ENCODE peak calls at places on chromosome 3, in five cellular contexts. One of them, this sample, is unnamed. For H3K9me3, the result is how much of the 10 kb centered on the place peaks cover.

GRCh38 chr3:58285334-58285733 is 20.7 kb upstream of the RPP14 start:
- DNase-seq in cardiac muscle cell: no peak
- DNase-seq in naive thymus-derived CD4-positive, alpha-beta T cell: no peak
- DNase-seq in lower lobe of right lung: no peak
- DNase-seq in right lobe of liver: no peak
- DNase-seq in this sample: no peak

GRCh38 chr3:120449701-120450216 is 1.0 kb downstream of the FSTL1 start:
- DNase-seq in cardiac muscle cell: peak
- DNase-seq in naive thymus-derived CD4-positive, alpha-beta T cell: no peak
- DNase-seq in lower lobe of right lung: no peak
- DNase-seq in right lobe of liver: no peak
- DNase-seq in this sample: no peak

GRCh38 chr3:52848617-52849016 is 13.8 kb upstream of the MUSTN1 start:
- DNase-seq in cardiac muscle cell: no peak
- DNase-seq in naive thymus-derived CD4-positive, alpha-beta T cell: no peak
- DNase-seq in lower lobe of right lung: no peak
- DNase-seq in right lobe of liver: no peak
- DNase-seq in this sample: no peak

GRCh38 chr3:132268956-132269355 is 48.3 kb upstream of the ACP3 start:
- DNase-seq in cardiac muscle cell: no peak
- DNase-seq in naive thymus-derived CD4-positive, alpha-beta T cell: no peak
- DNase-seq in lower lobe of right lung: no peak
- DNase-seq in right lobe of liver: no peak
- DNase-seq in this sample: no peak

GRCh38 chr3:110779581-110779980 is 292.0 kb upstream of the NECTIN3 start:
- DNase-seq in cardiac muscle cell: no peak
- DNase-seq in naive thymus-derived CD4-positive, alpha-beta T cell: no peak
- DNase-seq in lower lobe of right lung: no peak
- DNase-seq in right lobe of liver: no peak
- DNase-seq in this sample: no peak

GRCh38 chr3:134008630-134009156 is 21.0 kb downstream of the SLCO2A1 start:
- DNase-seq in cardiac muscle cell: no peak
- DNase-seq in naive thymus-derived CD4-positive, alpha-beta T cell: no peak
- DNase-seq in lower lobe of right lung: no peak
- DNase-seq in right lobe of liver: no peak
- DNase-seq in this sample: no peak

GRCh38 chr3:56398659-56399058 is 69.6 kb downstream of the ERC2 start:
- DNase-seq in cardiac muscle cell: no peak
- DNase-seq in naive thymus-derived CD4-positive, alpha-beta T cell: no peak
- DNase-seq in lower lobe of right lung: no peak
- DNase-seq in right lobe of liver: no peak
- DNase-seq in this sample: no peak

GRCh38 chr3:66047321-66048050 is 8.8 kb upstream of the MAGI1 start:
- DNase-seq in cardiac muscle cell: peak
- DNase-seq in naive thymus-derived CD4-positive, alpha-beta T cell: no peak
- DNase-seq in lower lobe of right lung: no peak
- DNase-seq in right lobe of liver: no peak
- DNase-seq in this sample: peak

GRCh38 chr3:134087046-134087974 is 57.6 kb upstream of the SLCO2A1 start:
- DNase-seq in cardiac muscle cell: no peak
- DNase-seq in naive thymus-derived CD4-positive, alpha-beta T cell: no peak
- DNase-seq in lower lobe of right lung: no peak
- DNase-seq in right lobe of liver: no peak
- DNase-seq in this sample: no peak

GRCh38 chr3:157115069-157116006 is 44.6 kb downstream of the CCNL1 start:
- DNase-seq in cardiac muscle cell: peak
- DNase-seq in naive thymus-derived CD4-positive, alpha-beta T cell: no peak
- DNase-seq in lower lobe of right lung: no peak
- DNase-seq in right lobe of liver: no peak
- DNase-seq in this sample: no peak

GRCh38 chr3:17800232-17800631 is 57.8 kb upstream of the TBC1D5 start:
- DNase-seq in cardiac muscle cell: no peak
- DNase-seq in naive thymus-derived CD4-positive, alpha-beta T cell: no peak
- DNase-seq in lower lobe of right lung: no peak
- DNase-seq in right lobe of liver: no peak
- DNase-seq in this sample: no peak

GRCh38 chr3:138945646-138946553 is 1.0 kb downstream of the FOXL2 start:
- DNase-seq in cardiac muscle cell: peak
- DNase-seq in naive thymus-derived CD4-positive, alpha-beta T cell: no peak
- DNase-seq in lower lobe of right lung: no peak
- DNase-seq in right lobe of liver: peak
- DNase-seq in this sample: no peak

GRCh38 chr3:10521772-10522441 is 16.5 kb upstream of the ATP2B2 start:
- DNase-seq in cardiac muscle cell: no peak
- DNase-seq in naive thymus-derived CD4-positive, alpha-beta T cell: no peak
- DNase-seq in lower lobe of right lung: no peak
- DNase-seq in right lobe of liver: no peak
- DNase-seq in this sample: peak

GRCh38 chr3:56818156-56818985 is 16.6 kb upstream of the ARHGEF3 start:
- DNase-seq in cardiac muscle cell: no peak
- DNase-seq in naive thymus-derived CD4-positive, alpha-beta T cell: no peak
- DNase-seq in lower lobe of right lung: no peak
- DNase-seq in right lobe of liver: no peak
- DNase-seq in this sample: no peak

GRCh38 chr3:119676020-119676419 is 1.2 kb downstream of the COX17 start:
- DNase-seq in cardiac muscle cell: no peak
- DNase-seq in naive thymus-derived CD4-positive, alpha-beta T cell: no peak
- DNase-seq in lower lobe of right lung: no peak
- DNase-seq in right lobe of liver: no peak
- DNase-seq in this sample: no peak

GRCh38 chr3:175144368-175144767 is 285.2 kb downstream of the NAALADL2 start:
- DNase-seq in cardiac muscle cell: no peak
- DNase-seq in naive thymus-derived CD4-positive, alpha-beta T cell: no peak
- DNase-seq in lower lobe of right lung: no peak
- DNase-seq in right lobe of liver: no peak
- DNase-seq in this sample: no peak

GRCh38 chr3:137990427-137990826 is 19.5 kb upstream of the CLDN18 start:
- DNase-seq in cardiac muscle cell: no peak
- DNase-seq in naive thymus-derived CD4-positive, alpha-beta T cell: no peak
- DNase-seq in lower lobe of right lung: no peak
- DNase-seq in right lobe of liver: no peak
- DNase-seq in this sample: no peak

GRCh38 chr3:181703701-181704420 is 7.9 kb upstream of the SOX2 start:
- DNase-seq in cardiac muscle cell: no peak
- DNase-seq in naive thymus-derived CD4-positive, alpha-beta T cell: no peak
- DNase-seq in lower lobe of right lung: no peak
- DNase-seq in right lobe of liver: no peak
- DNase-seq in this sample: no peak

GRCh38 chr3:120858501-120858900 is 49.5 kb upstream of the STXBP5L start:
- DNase-seq in cardiac muscle cell: no peak
- DNase-seq in naive thymus-derived CD4-positive, alpha-beta T cell: no peak
- DNase-seq in lower lobe of right lung: no peak
- DNase-seq in right lobe of liver: no peak
- DNase-seq in this sample: no peak

GRCh38 chr3:100590114-100590839 is 19.1 kb upstream of the ADGRG7 start:
- DNase-seq in cardiac muscle cell: peak
- DNase-seq in naive thymus-derived CD4-positive, alpha-beta T cell: peak
- DNase-seq in lower lobe of right lung: no peak
- DNase-seq in right lobe of liver: no peak
- DNase-seq in this sample: no peak

GRCh38 chr3:60301142-60301541 is 950.1 kb downstream of the FHIT start:
- DNase-seq in cardiac muscle cell: no peak
- DNase-seq in naive thymus-derived CD4-positive, alpha-beta T cell: no peak
- DNase-seq in lower lobe of right lung: no peak
- DNase-seq in right lobe of liver: no peak
- DNase-seq in this sample: no peak

DNA sequence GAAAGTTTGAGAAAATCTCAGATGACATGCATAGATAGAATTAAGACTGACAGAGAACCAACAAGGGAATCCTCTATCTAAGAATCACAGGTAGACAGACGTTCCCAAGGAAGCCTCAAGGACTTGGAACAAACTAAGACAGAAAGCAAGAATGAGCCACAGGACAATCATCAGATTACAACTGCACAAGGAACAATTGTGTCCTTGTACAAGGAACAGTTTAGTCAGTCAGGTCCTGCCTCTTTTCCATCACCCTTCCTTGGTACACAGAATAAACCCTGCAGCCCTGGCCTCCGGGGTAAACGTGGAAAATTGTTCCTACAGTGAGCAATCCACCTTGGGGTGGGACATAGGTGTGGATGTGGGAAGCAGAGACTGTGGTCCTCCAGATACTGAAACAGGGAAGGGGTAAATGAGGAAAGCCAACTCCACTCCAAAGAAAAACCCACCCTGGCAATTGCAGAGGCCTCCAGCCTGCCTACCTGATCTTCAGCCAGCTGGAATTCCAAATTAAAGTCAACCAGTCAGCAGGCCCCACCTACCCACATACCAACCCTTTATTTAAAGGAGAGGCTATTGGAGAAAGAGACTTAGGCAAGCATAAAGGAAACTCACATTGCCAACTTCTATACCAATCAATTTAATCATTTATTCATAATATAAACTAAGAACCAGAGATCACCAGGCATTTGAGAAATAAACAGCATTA is 73.4 kb downstream of the ULK4 start:
- DNase-seq in cardiac muscle cell: peak
- DNase-seq in naive thymus-derived CD4-positive, alpha-beta T cell: no peak
- DNase-seq in lower lobe of right lung: no peak
- DNase-seq in right lobe of liver: no peak
- DNase-seq in this sample: no peak
- H3K9me3 ChIP-seq in cardiac muscle cell: under half
- H3K9me3 ChIP-seq in naive thymus-derived CD4-positive, alpha-beta T cell: under half
- H3K9me3 ChIP-seq in lower lobe of right lung: under half
- H3K9me3 ChIP-seq in right lobe of liver: under half
- H3K9me3 ChIP-seq in this sample: under half

GRCh38 chr3:93931597-93932229 is 42.0 kb downstream of the PROS1 start:
- DNase-seq in cardiac muscle cell: no peak
- DNase-seq in naive thymus-derived CD4-positive, alpha-beta T cell: no peak
- DNase-seq in lower lobe of right lung: no peak
- DNase-seq in right lobe of liver: no peak
- DNase-seq in this sample: no peak
- H3K9me3 ChIP-seq in cardiac muscle cell: under half
- H3K9me3 ChIP-seq in naive thymus-derived CD4-positive, alpha-beta T cell: under half
- H3K9me3 ChIP-seq in lower lobe of right lung: under half
- H3K9me3 ChIP-seq in right lobe of liver: under half
- H3K9me3 ChIP-seq in this sample: under half

DNA sequence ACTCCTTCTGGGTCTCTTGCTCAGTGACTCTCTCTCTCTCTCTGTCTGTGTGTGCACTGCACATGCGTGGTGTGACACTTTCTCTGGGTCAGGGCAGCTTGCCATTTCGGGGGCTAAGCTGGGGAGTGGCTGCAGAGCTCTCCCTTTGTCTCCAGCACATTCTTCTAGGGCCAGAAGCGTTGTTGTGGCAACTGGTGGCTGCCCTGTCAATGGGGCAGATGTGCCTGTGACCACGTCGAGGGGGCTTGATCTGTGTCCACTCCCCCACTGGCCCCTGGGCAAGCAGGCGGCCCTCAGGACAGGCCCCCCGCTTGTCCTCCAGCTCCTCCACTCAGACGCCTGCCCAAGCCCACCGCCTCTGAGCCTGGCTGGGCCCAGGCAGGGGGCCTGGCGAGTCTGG is 67.8 kb downstream of the WNT7A start:
- DNase-seq in cardiac muscle cell: no peak
- DNase-seq in naive thymus-derived CD4-positive, alpha-beta T cell: no peak
- DNase-seq in lower lobe of right lung: no peak
- DNase-seq in right lobe of liver: no peak
- DNase-seq in this sample: no peak
- H3K9me3 ChIP-seq in cardiac muscle cell: under half
- H3K9me3 ChIP-seq in naive thymus-derived CD4-positive, alpha-beta T cell: under half
- H3K9me3 ChIP-seq in lower lobe of right lung: under half
- H3K9me3 ChIP-seq in right lobe of liver: under half
- H3K9me3 ChIP-seq in this sample: under half

DNA sequence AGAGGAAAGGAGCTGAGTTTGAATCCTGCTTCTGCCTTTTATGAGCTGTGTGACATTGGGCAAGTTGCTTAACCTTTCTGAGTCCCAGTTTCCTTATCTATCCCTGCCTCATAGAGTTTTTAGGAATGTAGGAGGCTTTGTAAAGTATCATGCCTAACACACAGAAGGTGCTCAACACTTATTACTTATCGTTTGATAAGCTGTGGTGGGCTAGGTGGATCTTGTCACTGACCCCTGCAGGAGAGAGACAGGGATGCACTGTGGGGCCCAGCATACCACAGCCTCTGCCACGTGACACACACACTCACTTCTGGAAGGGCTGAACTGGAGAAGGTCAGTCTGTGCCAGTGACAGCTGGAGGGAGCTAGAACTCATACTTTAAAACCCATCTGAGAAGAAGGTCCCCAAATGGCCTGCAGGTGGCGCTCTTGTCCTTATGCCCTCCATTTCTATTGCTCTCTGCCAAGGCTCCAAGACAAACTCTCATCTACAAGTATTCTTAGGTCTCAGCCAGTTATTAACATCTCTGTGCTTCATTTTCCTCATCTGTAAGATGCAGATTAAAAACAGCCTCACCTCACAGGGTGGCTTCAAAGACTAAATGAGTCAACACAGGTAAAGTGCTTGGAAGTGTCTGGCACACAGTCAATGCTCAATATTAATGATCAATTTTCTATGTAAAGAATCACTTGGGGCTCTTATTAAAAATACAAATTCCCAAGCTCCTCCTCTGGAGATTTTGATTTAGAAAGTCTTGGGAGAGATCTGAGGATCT is 57.5 kb upstream of the HACD2 start:
- DNase-seq in cardiac muscle cell: peak
- DNase-seq in naive thymus-derived CD4-positive, alpha-beta T cell: no peak
- DNase-seq in lower lobe of right lung: peak
- DNase-seq in right lobe of liver: peak
- DNase-seq in this sample: peak
- H3K9me3 ChIP-seq in cardiac muscle cell: under half
- H3K9me3 ChIP-seq in naive thymus-derived CD4-positive, alpha-beta T cell: under half
- H3K9me3 ChIP-seq in lower lobe of right lung: under half
- H3K9me3 ChIP-seq in right lobe of liver: under half
- H3K9me3 ChIP-seq in this sample: under half

GRCh38 chr3:31491660-31492059 is 41.1 kb upstream of the STT3B start:
- DNase-seq in cardiac muscle cell: no peak
- DNase-seq in naive thymus-derived CD4-positive, alpha-beta T cell: no peak
- DNase-seq in lower lobe of right lung: no peak
- DNase-seq in right lobe of liver: no peak
- DNase-seq in this sample: no peak
- H3K9me3 ChIP-seq in cardiac muscle cell: under half
- H3K9me3 ChIP-seq in naive thymus-derived CD4-positive, alpha-beta T cell: under half
- H3K9me3 ChIP-seq in lower lobe of right lung: under half
- H3K9me3 ChIP-seq in right lobe of liver: under half
- H3K9me3 ChIP-seq in this sample: under half

GRCh38 chr3:32255345-32255744 is 16.9 kb downstream of the CMTM8 start:
- DNase-seq in cardiac muscle cell: no peak
- DNase-seq in naive thymus-derived CD4-positive, alpha-beta T cell: no peak
- DNase-seq in lower lobe of right lung: no peak
- DNase-seq in right lobe of liver: no peak
- DNase-seq in this sample: no peak
- H3K9me3 ChIP-seq in cardiac muscle cell: under half
- H3K9me3 ChIP-seq in naive thymus-derived CD4-positive, alpha-beta T cell: under half
- H3K9me3 ChIP-seq in lower lobe of right lung: under half
- H3K9me3 ChIP-seq in right lobe of liver: under half
- H3K9me3 ChIP-seq in this sample: under half

GRCh38 chr3:7917443-7918151 is 584.0 kb upstream of the LMCD1 start:
- DNase-seq in cardiac muscle cell: no peak
- DNase-seq in naive thymus-derived CD4-positive, alpha-beta T cell: no peak
- DNase-seq in lower lobe of right lung: no peak
- DNase-seq in right lobe of liver: no peak
- DNase-seq in this sample: no peak

GRCh38 chr3:7915356-7915755 is 586.3 kb upstream of the LMCD1 start:
- DNase-seq in cardiac muscle cell: no peak
- DNase-seq in naive thymus-derived CD4-positive, alpha-beta T cell: no peak
- DNase-seq in lower lobe of right lung: no peak
- DNase-seq in right lobe of liver: no peak
- DNase-seq in this sample: no peak

GRCh38 chr3:7913283-7913682 is 588.3 kb upstream of the LMCD1 start:
- DNase-seq in cardiac muscle cell: no peak
- DNase-seq in naive thymus-derived CD4-positive, alpha-beta T cell: no peak
- DNase-seq in lower lobe of right lung: no peak
- DNase-seq in right lobe of liver: no peak
- DNase-seq in this sample: no peak
- H3K9me3 ChIP-seq in cardiac muscle cell: under half
- H3K9me3 ChIP-seq in naive thymus-derived CD4-positive, alpha-beta T cell: under half
- H3K9me3 ChIP-seq in lower lobe of right lung: under half
- H3K9me3 ChIP-seq in right lobe of liver: under half
- H3K9me3 ChIP-seq in this sample: under half